ENCODE peak calls at places on chromosomes 11 and 22, in four cellular contexts. Y is breast epithelium, G is brain microvascular endothelial cell, Q is left ventricle myocardium inferior. R is an unnamed sample.

GRCh38 chr22:18152519-18152918 is 2.5 kb downstream of the USP18 start:
- DNase-seq in Y (no peak), G (no peak), Q (no peak), R (no peak)

GRCh38 chr11:111908639-111909305 is 2.8 kb downstream of the CRYAB start:
- DNase-seq in Y (no peak), G (no peak), Q (no peak), R (no peak)

GRCh38 chr22:31126128-31126868 is 3.5 kb downstream of the INPP5J start:
- DNase-seq in Y (no peak), G (no peak), Q (no peak), R (no peak)

GRCh38 chr11:106461839-106462545 is 384.5 kb downstream of the AASDHPPT start:
- DNase-seq in Y (no peak), G (peak; percentile 75), Q (no peak), R (peak; percentile 50)

GRCh38 chr22:46521994-46522393 is 15.4 kb downstream of the CELSR1 start:
- DNase-seq in Y (no peak), G (no peak), Q (no peak), R (no peak)

GRCh38 chr11:14519692-14520085 is 497 bp downstream of the PSMA1 start:
- DNase-seq in Y (no peak), G (peak; percentile 22), Q (no peak), R (no peak)

GRCh38 chr22:41508770-41509170 is 35.5 kb downstream of the POLR3H start:
- DNase-seq in Y (no peak), G (no peak), Q (peak; percentile 60), R (no peak)

GRCh38 chr11:96284401-96284800 is 58.6 kb downstream of the MAML2 start:
- DNase-seq in Y (no peak), G (no peak), Q (no peak), R (no peak)

GRCh38 chr11:122367809-122368231 is 251.8 kb upstream of the BLID start:
- DNase-seq in Y (no peak), G (peak; percentile 1), Q (no peak), R (peak; percentile 41)

GRCh38 chr11:68880851-68881250 is 22.8 kb downstream of the MRPL21 start:
- DNase-seq in Y (no peak), G (no peak), Q (no peak), R (no peak)

GRCh38 chr11:9150944-9151343 is 59.5 kb upstream of the SCUBE2 start:
- DNase-seq in Y (no peak), G (no peak), Q (no peak), R (peak; percentile 32)

GRCh38 chr11:62856333-62856910 is 17.0 kb upstream of the WDR74 start:
- DNase-seq in Y (no peak), G (no peak), Q (no peak), R (peak; percentile 23)

GRCh38 chr11:47270331-47271271 is 668 bp downstream of the MADD start:
- DNase-seq in Y (no peak), G (peak; percentile 45), Q (no peak), R (peak; percentile 62)

GRCh38 chr22:38442967-38443674 is 11.9 kb downstream of the KCNJ4 start:
- DNase-seq in Y (no peak), G (no peak), Q (peak; percentile 67), R (no peak)

GRCh38 chr11:597166-597725 is 18.5 kb downstream of the IRF7 start:
- DNase-seq in Y (no peak), G (no peak), Q (no peak), R (no peak)

GRCh38 chr11:104001474-104001873 is 35.0 kb upstream of the DDI1 start:
- DNase-seq in Y (no peak), G (peak; percentile 6), Q (no peak), R (peak; percentile 59)

GRCh38 chr11:68213135-68213515 is at the start of gene KMT5B:
- DNase-seq in Y (no peak), G (peak; percentile 17), Q (peak; percentile 78), R (peak; percentile 68)

GRCh38 chr22:41367039-41367679 is 14.6 kb upstream of the TEF start:
- DNase-seq in Y (peak; percentile 91), G (peak; percentile 92), Q (peak; percentile 98), R (peak; percentile 98)

GRCh38 chr11:130215531-130216220 is 56.1 kb downstream of the ST14 start:
- DNase-seq in Y (peak; percentile 12), G (no peak), Q (no peak), R (no peak)

GRCh38 chr11:125995313-125995712 is 49.5 kb downstream of the VSIG10L2 start:
- DNase-seq in Y (no peak), G (no peak), Q (no peak), R (no peak)

GRCh38 chr22:44348963-44349950 is 36.5 kb upstream of the SHISAL1 start:
- DNase-seq in Y (no peak), G (peak; percentile 38), Q (no peak), R (peak; percentile 28)

GRCh38 chr11:120547871-120548681 is 36.5 kb downstream of the GRIK4 start:
- DNase-seq in Y (peak; percentile 84), G (peak; percentile 92), Q (peak; percentile 89), R (peak; percentile 94)

GRCh38 chr11:106482920-106483761 is 405.7 kb downstream of the AASDHPPT start:
- DNase-seq in Y (no peak), G (peak; percentile 66), Q (no peak), R (peak; percentile 71)

GRCh38 chr11:34139346-34139745 is 33.9 kb downstream of the NAT10 start:
- DNase-seq in Y (no peak), G (no peak), Q (no peak), R (no peak)

GRCh38 chr11:1317432-1317831 is 8.0 kb upstream of the TOLLIP start:
- DNase-seq in Y (no peak), G (no peak), Q (no peak), R (no peak)

GRCh38 chr11:79206951-79207350 is 233.9 kb downstream of the TENM4 start:
- DNase-seq in Y (no peak), G (no peak), Q (no peak), R (no peak)
- TF ChIP-seq CTCF in Y (no peak), G (peak; percentile 15), Q (no peak), R (no peak)

GRCh38 chr11:44484211-44484610 is 81.3 kb upstream of the CD82 start:
- DNase-seq in Y (no peak), G (no peak), Q (no peak), R (peak; percentile 30)
- TF ChIP-seq CTCF in Y (no peak), G (peak; percentile 60), Q (peak; percentile 57), R (peak; percentile 40)

DNA sequence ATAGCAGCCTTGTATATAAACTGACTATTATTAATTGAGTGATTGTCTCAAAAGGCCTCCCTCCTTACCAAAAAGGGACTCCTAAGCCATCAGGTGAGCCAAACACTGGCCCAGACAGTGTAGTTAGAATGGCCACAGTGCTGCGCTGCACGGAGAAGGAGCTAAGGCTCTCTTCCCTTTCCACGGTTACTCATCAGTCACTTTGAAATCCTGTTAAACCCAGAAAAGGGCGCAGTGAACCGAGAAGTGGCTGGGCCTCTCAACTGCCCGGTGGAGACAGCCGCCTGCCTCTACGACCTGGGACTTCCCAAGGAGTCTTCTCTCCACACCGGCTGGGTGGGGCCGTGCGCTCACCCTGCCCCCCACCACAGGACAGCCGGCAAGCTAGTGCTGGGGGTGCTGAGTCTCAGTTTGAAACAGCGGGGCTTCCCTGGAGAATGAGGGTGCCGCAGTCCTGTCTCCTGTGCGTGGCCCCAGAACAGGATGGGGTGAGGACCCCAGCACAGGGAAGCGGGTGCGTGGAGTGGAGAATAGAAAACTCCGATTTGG is 1.3 kb downstream of the MYH9 start:
- DNase-seq in Y (no peak), G (no peak), Q (no peak), R (no peak)
- TF ChIP-seq CTCF in Y (no peak), G (no peak), Q (no peak), R (no peak)

GRCh38 chr22:26170795-26171194 is 1.5 kb downstream of the SEZ6L start:
- DNase-seq in Y (no peak), G (no peak), Q (peak; percentile 13), R (no peak)

GRCh38 chr22:26170112-26170492 is 840 bp downstream of the SEZ6L start:
- DNase-seq in Y (no peak), G (no peak), Q (no peak), R (no peak)

GRCh38 chr22:26169312-26170111 is at the start of gene SEZ6L:
- DNase-seq in Y (no peak), G (no peak), Q (peak; percentile 22), R (no peak)

GRCh38 chr22:26172389-26172990 is 3.2 kb downstream of the SEZ6L start:
- DNase-seq in Y (no peak), G (peak; percentile 20), Q (no peak), R (peak; percentile 20)

DNA sequence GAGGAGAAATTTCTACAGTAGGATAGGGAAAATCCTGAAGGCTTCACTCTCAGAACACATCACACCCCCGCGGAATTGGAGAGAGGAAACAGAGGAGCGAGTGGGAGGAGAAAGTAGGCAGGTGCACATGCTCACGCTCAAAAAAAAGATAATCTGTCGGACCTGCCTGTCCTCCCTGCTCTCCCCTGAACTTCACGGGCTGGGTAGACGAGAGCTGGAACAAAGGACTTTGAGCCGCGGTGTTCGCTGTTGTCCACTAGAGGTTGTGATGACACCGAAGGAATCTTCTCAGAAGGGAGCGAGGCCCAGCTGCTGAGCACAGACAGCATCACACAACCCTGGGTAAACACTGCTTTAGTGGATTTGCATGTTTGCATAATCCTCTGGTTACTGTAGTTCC is 5.0 kb downstream of the SEZ6L start:
- DNase-seq in Y (no peak), G (no peak), Q (no peak), R (no peak)
- TF ChIP-seq CTCF in Y (no peak), G (peak; percentile 18), Q (no peak), R (no peak)

GRCh38 chr11:57546869-57547518 is 9.6 kb downstream of the SMTNL1 start:
- DNase-seq in Y (no peak), G (peak; percentile 46), Q (no peak), R (peak; percentile 41)
- TF ChIP-seq CTCF in Y (no peak), G (peak; percentile 39), Q (no peak), R (peak; percentile 15)

GRCh38 chr11:67082071-67082791 is 25.6 kb downstream of the RHOD start:
- DNase-seq in Y (no peak), G (no peak), Q (no peak), R (peak; percentile 11)
- TF ChIP-seq CTCF in Y (no peak), G (peak; percentile 24), Q (no peak), R (no peak)

DNA sequence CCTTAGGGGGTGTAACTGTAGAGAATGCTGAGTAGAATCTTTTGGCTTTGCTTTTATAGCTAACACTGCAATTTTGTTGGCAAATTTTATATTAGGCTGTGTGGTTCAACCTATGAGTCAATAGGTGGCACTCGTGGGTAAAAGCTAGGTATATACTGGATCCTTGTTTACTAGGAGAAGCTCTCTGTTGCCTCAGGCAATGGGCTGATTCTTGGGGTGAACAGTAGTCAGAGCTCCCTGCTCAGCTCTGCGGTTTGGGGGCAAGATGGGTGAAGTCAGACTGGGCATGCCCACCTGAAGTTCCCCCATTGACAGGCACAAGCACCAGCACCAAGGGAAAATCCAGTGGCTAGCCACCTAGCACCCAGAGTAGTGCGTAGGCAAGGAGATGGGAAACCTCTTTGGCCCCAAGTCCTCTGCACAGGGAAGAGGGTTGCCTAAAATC is 238.7 kb downstream of the FAM181B start:
- DNase-seq in Y (no peak), G (no peak), Q (no peak), R (no peak)
- TF ChIP-seq CTCF in Y (no peak), G (no peak), Q (peak; percentile 14), R (no peak)

DNA sequence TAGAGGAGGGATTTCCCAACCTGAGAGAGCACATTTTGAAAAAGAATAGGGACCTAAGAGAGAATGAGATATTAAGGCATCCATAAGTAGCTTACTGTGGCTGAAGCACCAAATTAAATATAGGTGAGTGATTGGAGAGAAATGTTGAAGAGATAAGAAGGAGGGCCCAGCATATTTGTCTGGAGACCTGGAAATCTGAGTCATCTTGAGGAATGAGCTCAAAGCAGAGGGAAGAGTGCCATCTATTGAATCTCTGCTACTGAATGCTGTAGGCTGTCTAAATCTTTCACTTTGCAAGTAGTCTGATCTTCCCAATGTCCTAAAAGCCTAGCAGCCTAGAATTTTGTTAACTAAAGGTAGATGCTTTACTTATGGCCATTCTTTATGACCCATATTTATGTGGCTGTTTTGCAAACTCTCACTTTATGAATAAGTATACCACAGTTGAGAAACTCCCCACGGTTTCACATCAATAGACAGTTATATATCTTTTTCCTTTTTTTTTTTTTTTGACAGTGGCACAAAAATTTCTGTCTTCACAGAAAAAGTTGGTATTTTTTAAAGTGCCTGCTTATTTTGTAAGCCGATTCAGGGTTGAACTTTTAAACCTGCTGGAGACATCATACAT is 2093.5 kb downstream of the LRRC4C start:
- DNase-seq in Y (no peak), G (no peak), Q (no peak), R (peak; percentile 39)
- TF ChIP-seq CTCF in Y (no peak), G (no peak), Q (peak; percentile 14), R (peak; percentile 12)